ENCODE peak calls at places on chromosomes 2 and 18, in ten cellular contexts. One of them, this sample, is unnamed.

GRCh38 chr2:28447943-28448737 is 47.7 kb upstream of the PLB1 start:
- DNase-seq in endodermal cell: no peak
- DNase-seq in AG09309: peak
- DNase-seq in lower lobe of right lung: no peak
- DNase-seq in tibial nerve: no peak
- DNase-seq in heart left ventricle: no peak
- DNase-seq in cardiac fibroblast: peak
- DNase-seq in astrocyte of the spinal cord: peak
- DNase-seq in fibroblast of mammary gland: peak
- DNase-seq in A549: peak
- DNase-seq in this sample: peak

GRCh38 chr2:62034715-62035114 is 129.2 kb downstream of the COMMD1 start:
- DNase-seq in endodermal cell: no peak
- DNase-seq in AG09309: no peak
- DNase-seq in lower lobe of right lung: no peak
- DNase-seq in tibial nerve: no peak
- DNase-seq in heart left ventricle: no peak
- DNase-seq in cardiac fibroblast: no peak
- DNase-seq in astrocyte of the spinal cord: no peak
- DNase-seq in fibroblast of mammary gland: no peak
- DNase-seq in A549: no peak
- DNase-seq in this sample: no peak

GRCh38 chr18:63994783-63995399 is 25.0 kb downstream of the SERPINB8 start:
- DNase-seq in endodermal cell: peak
- DNase-seq in AG09309: no peak
- DNase-seq in lower lobe of right lung: peak
- DNase-seq in tibial nerve: peak
- DNase-seq in heart left ventricle: no peak
- DNase-seq in cardiac fibroblast: peak
- DNase-seq in astrocyte of the spinal cord: peak
- DNase-seq in fibroblast of mammary gland: peak
- DNase-seq in A549: peak
- DNase-seq in this sample: peak

GRCh38 chr2:233013650-233014049 is 594 bp upstream of the NGEF start:
- DNase-seq in endodermal cell: no peak
- DNase-seq in AG09309: no peak
- DNase-seq in lower lobe of right lung: no peak
- DNase-seq in tibial nerve: no peak
- DNase-seq in heart left ventricle: no peak
- DNase-seq in cardiac fibroblast: no peak
- DNase-seq in astrocyte of the spinal cord: no peak
- DNase-seq in fibroblast of mammary gland: no peak
- DNase-seq in A549: no peak
- DNase-seq in this sample: no peak

GRCh38 chr2:235689427-235689853 is 195.6 kb downstream of the AGAP1 start:
- DNase-seq in endodermal cell: no peak
- DNase-seq in AG09309: no peak
- DNase-seq in lower lobe of right lung: no peak
- DNase-seq in tibial nerve: no peak
- DNase-seq in heart left ventricle: no peak
- DNase-seq in cardiac fibroblast: no peak
- DNase-seq in astrocyte of the spinal cord: no peak
- DNase-seq in fibroblast of mammary gland: no peak
- DNase-seq in A549: no peak
- DNase-seq in this sample: peak

GRCh38 chr2:191612496-191612895 is 65.4 kb upstream of the NABP1 start:
- DNase-seq in endodermal cell: no peak
- DNase-seq in AG09309: peak
- DNase-seq in lower lobe of right lung: no peak
- DNase-seq in tibial nerve: no peak
- DNase-seq in heart left ventricle: no peak
- DNase-seq in cardiac fibroblast: peak
- DNase-seq in astrocyte of the spinal cord: peak
- DNase-seq in fibroblast of mammary gland: peak
- DNase-seq in A549: peak
- DNase-seq in this sample: peak

GRCh38 chr2:143489135-143489534 is 359.9 kb downstream of the ARHGAP15 start:
- DNase-seq in endodermal cell: no peak
- DNase-seq in AG09309: peak
- DNase-seq in lower lobe of right lung: no peak
- DNase-seq in tibial nerve: no peak
- DNase-seq in heart left ventricle: no peak
- DNase-seq in cardiac fibroblast: peak
- DNase-seq in astrocyte of the spinal cord: peak
- DNase-seq in fibroblast of mammary gland: peak
- DNase-seq in A549: no peak
- DNase-seq in this sample: peak

GRCh38 chr2:10228611-10229365 is 73.9 kb upstream of the HPCAL1 start:
- DNase-seq in endodermal cell: peak
- DNase-seq in AG09309: no peak
- DNase-seq in lower lobe of right lung: no peak
- DNase-seq in tibial nerve: no peak
- DNase-seq in heart left ventricle: no peak
- DNase-seq in cardiac fibroblast: no peak
- DNase-seq in astrocyte of the spinal cord: no peak
- DNase-seq in fibroblast of mammary gland: no peak
- DNase-seq in A549: no peak
- DNase-seq in this sample: no peak

GRCh38 chr18:63161032-63161727 is 158.4 kb downstream of the BCL2 start:
- DNase-seq in endodermal cell: no peak
- DNase-seq in AG09309: no peak
- DNase-seq in lower lobe of right lung: no peak
- DNase-seq in tibial nerve: no peak
- DNase-seq in heart left ventricle: no peak
- DNase-seq in cardiac fibroblast: no peak
- DNase-seq in astrocyte of the spinal cord: no peak
- DNase-seq in fibroblast of mammary gland: no peak
- DNase-seq in A549: no peak
- DNase-seq in this sample: no peak

GRCh38 chr18:5463390-5463789 is 80.4 kb downstream of the EPB41L3 start:
- DNase-seq in endodermal cell: no peak
- DNase-seq in AG09309: peak
- DNase-seq in lower lobe of right lung: peak
- DNase-seq in tibial nerve: peak
- DNase-seq in heart left ventricle: peak
- DNase-seq in cardiac fibroblast: peak
- DNase-seq in astrocyte of the spinal cord: peak
- DNase-seq in fibroblast of mammary gland: peak
- DNase-seq in A549: no peak
- DNase-seq in this sample: no peak

GRCh38 chr2:10985901-10986535 is 74.3 kb downstream of the KCNF1 start:
- DNase-seq in endodermal cell: no peak
- DNase-seq in AG09309: no peak
- DNase-seq in lower lobe of right lung: no peak
- DNase-seq in tibial nerve: no peak
- DNase-seq in heart left ventricle: no peak
- DNase-seq in cardiac fibroblast: no peak
- DNase-seq in astrocyte of the spinal cord: no peak
- DNase-seq in fibroblast of mammary gland: no peak
- DNase-seq in A549: no peak
- DNase-seq in this sample: no peak

GRCh38 chr2:142973160-142973821 is 95.8 kb downstream of the KYNU start:
- DNase-seq in endodermal cell: no peak
- DNase-seq in AG09309: no peak
- DNase-seq in lower lobe of right lung: no peak
- DNase-seq in tibial nerve: no peak
- DNase-seq in heart left ventricle: no peak
- DNase-seq in cardiac fibroblast: peak
- DNase-seq in astrocyte of the spinal cord: no peak
- DNase-seq in fibroblast of mammary gland: peak
- DNase-seq in A549: no peak
- DNase-seq in this sample: peak

GRCh38 chr2:133609664-133610063 is 41.4 kb upstream of the NCKAP5 start:
- DNase-seq in endodermal cell: no peak
- DNase-seq in AG09309: no peak
- DNase-seq in lower lobe of right lung: no peak
- DNase-seq in tibial nerve: no peak
- DNase-seq in heart left ventricle: no peak
- DNase-seq in cardiac fibroblast: no peak
- DNase-seq in astrocyte of the spinal cord: no peak
- DNase-seq in fibroblast of mammary gland: no peak
- DNase-seq in A549: no peak
- DNase-seq in this sample: no peak

GRCh38 chr2:239193925-239194687 is 206.7 kb downstream of the HDAC4 start:
- DNase-seq in endodermal cell: peak
- DNase-seq in AG09309: no peak
- DNase-seq in lower lobe of right lung: no peak
- DNase-seq in tibial nerve: no peak
- DNase-seq in heart left ventricle: peak
- DNase-seq in cardiac fibroblast: no peak
- DNase-seq in astrocyte of the spinal cord: no peak
- DNase-seq in fibroblast of mammary gland: peak
- DNase-seq in A549: peak
- DNase-seq in this sample: no peak

GRCh38 chr18:59419386-59419785 is 60.3 kb upstream of the LMAN1 start:
- DNase-seq in endodermal cell: no peak
- DNase-seq in AG09309: peak
- DNase-seq in lower lobe of right lung: no peak
- DNase-seq in tibial nerve: no peak
- DNase-seq in heart left ventricle: no peak
- DNase-seq in cardiac fibroblast: peak
- DNase-seq in astrocyte of the spinal cord: no peak
- DNase-seq in fibroblast of mammary gland: peak
- DNase-seq in A549: no peak
- DNase-seq in this sample: no peak

GRCh38 chr2:53751728-53752127 is 15.9 kb upstream of the CHAC2 start:
- DNase-seq in endodermal cell: no peak
- DNase-seq in AG09309: no peak
- DNase-seq in lower lobe of right lung: no peak
- DNase-seq in tibial nerve: no peak
- DNase-seq in heart left ventricle: no peak
- DNase-seq in cardiac fibroblast: no peak
- DNase-seq in astrocyte of the spinal cord: no peak
- DNase-seq in fibroblast of mammary gland: peak
- DNase-seq in A549: no peak
- DNase-seq in this sample: peak
- H3K4me3 ChIP-seq in endodermal cell: no peak
- H3K4me3 ChIP-seq in AG09309: no peak
- H3K4me3 ChIP-seq in lower lobe of right lung: no peak
- H3K4me3 ChIP-seq in tibial nerve: no peak
- H3K4me3 ChIP-seq in heart left ventricle: no peak
- H3K4me3 ChIP-seq in cardiac fibroblast: no peak
- H3K4me3 ChIP-seq in astrocyte of the spinal cord: no peak
- H3K4me3 ChIP-seq in fibroblast of mammary gland: no peak
- H3K4me3 ChIP-seq in A549: no peak
- H3K4me3 ChIP-seq in this sample: no peak

DNA sequence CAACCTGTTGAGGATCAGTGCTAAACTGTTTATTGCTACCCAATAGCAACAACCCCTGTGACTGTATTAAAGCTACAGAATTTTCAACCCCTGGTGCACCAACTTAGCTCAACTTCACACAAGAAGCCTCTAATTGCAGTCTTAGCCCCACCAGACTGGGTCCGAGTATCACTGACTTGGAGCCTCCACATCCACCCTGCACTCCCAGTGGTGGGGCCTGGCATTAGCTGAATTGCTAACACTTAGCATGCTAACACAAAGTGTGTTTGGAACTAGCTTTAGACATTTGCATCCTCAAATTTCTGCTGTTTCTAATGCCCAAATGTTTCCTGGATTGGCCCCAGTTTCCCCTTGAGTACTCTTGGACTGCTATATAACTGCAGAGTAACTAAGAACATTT is 298.6 kb downstream of the AGPS start:
- DNase-seq in endodermal cell: peak
- DNase-seq in AG09309: no peak
- DNase-seq in lower lobe of right lung: no peak
- DNase-seq in tibial nerve: no peak
- DNase-seq in heart left ventricle: no peak
- DNase-seq in cardiac fibroblast: no peak
- DNase-seq in astrocyte of the spinal cord: no peak
- DNase-seq in fibroblast of mammary gland: no peak
- DNase-seq in A549: no peak
- DNase-seq in this sample: no peak
- TF ChIP-seq CTCF in endodermal cell: peak
- TF ChIP-seq CTCF in AG09309: no peak
- TF ChIP-seq CTCF in lower lobe of right lung: no peak
- TF ChIP-seq CTCF in tibial nerve: no peak
- TF ChIP-seq CTCF in heart left ventricle: no peak
- TF ChIP-seq CTCF in cardiac fibroblast: no peak
- TF ChIP-seq CTCF in astrocyte of the spinal cord: no peak
- TF ChIP-seq CTCF in fibroblast of mammary gland: no peak
- TF ChIP-seq CTCF in A549: no peak
- TF ChIP-seq CTCF in this sample: no peak

DNA sequence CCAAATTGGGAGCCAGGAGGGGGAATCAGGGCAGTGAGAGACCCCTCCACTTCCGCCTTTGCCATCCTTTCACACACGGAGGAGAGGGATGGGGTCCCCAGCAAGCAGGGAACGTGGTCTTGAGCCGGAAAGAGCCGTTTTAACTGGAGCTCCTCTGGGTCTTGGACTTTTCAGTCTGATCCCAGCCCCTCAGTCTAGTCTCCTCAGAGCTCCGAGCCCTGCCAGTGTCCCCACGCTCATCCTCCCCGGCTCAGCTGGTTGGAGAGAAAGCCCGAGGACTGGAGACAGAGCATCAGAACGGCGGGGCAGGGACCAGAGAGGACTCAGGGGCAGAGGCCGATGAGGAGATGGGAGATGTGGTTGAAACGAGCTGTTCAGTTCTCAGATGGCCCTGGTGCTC is 26.1 kb upstream of the OTOF start:
- DNase-seq in endodermal cell: peak
- DNase-seq in AG09309: no peak
- DNase-seq in lower lobe of right lung: no peak
- DNase-seq in tibial nerve: no peak
- DNase-seq in heart left ventricle: no peak
- DNase-seq in cardiac fibroblast: no peak
- DNase-seq in astrocyte of the spinal cord: no peak
- DNase-seq in fibroblast of mammary gland: no peak
- DNase-seq in A549: no peak
- DNase-seq in this sample: no peak
- H3K4me3 ChIP-seq in endodermal cell: peak
- H3K4me3 ChIP-seq in AG09309: no peak
- H3K4me3 ChIP-seq in lower lobe of right lung: peak
- H3K4me3 ChIP-seq in tibial nerve: no peak
- H3K4me3 ChIP-seq in heart left ventricle: no peak
- H3K4me3 ChIP-seq in cardiac fibroblast: no peak
- H3K4me3 ChIP-seq in astrocyte of the spinal cord: no peak
- H3K4me3 ChIP-seq in fibroblast of mammary gland: no peak
- H3K4me3 ChIP-seq in A549: peak
- H3K4me3 ChIP-seq in this sample: no peak

GRCh38 chr2:32212293-32212692 is 46.6 kb downstream of the SLC30A6 start:
- DNase-seq in endodermal cell: no peak
- DNase-seq in AG09309: no peak
- DNase-seq in lower lobe of right lung: no peak
- DNase-seq in tibial nerve: no peak
- DNase-seq in heart left ventricle: no peak
- DNase-seq in cardiac fibroblast: no peak
- DNase-seq in astrocyte of the spinal cord: no peak
- DNase-seq in fibroblast of mammary gland: no peak
- DNase-seq in A549: peak
- DNase-seq in this sample: no peak

GRCh38 chr2:32210767-32211408 is 45.2 kb downstream of the SLC30A6 start:
- DNase-seq in endodermal cell: no peak
- DNase-seq in AG09309: no peak
- DNase-seq in lower lobe of right lung: no peak
- DNase-seq in tibial nerve: no peak
- DNase-seq in heart left ventricle: no peak
- DNase-seq in cardiac fibroblast: no peak
- DNase-seq in astrocyte of the spinal cord: no peak
- DNase-seq in fibroblast of mammary gland: no peak
- DNase-seq in A549: no peak
- DNase-seq in this sample: no peak
- TF ChIP-seq CTCF in endodermal cell: peak
- TF ChIP-seq CTCF in AG09309: no peak
- TF ChIP-seq CTCF in lower lobe of right lung: no peak
- TF ChIP-seq CTCF in tibial nerve: no peak
- TF ChIP-seq CTCF in heart left ventricle: no peak
- TF ChIP-seq CTCF in cardiac fibroblast: no peak
- TF ChIP-seq CTCF in astrocyte of the spinal cord: no peak
- TF ChIP-seq CTCF in fibroblast of mammary gland: no peak
- TF ChIP-seq CTCF in A549: no peak
- TF ChIP-seq CTCF in this sample: no peak